ENCODE peak calls at places on chromosome 17, in five cellular contexts. E, V, N, X and C are unnamed samples.

GRCh38 chr17:64741924-64742670 is 80.0 kb upstream of the SMURF2 start:
- DNase-seq in E (peak; percentile 9), V (peak; percentile 79), N (no peak), X (peak; percentile 50), C (peak; percentile 61)

GRCh38 chr17:61368832-61369468 is 30.7 kb upstream of the TBX2 start:
- DNase-seq in E (no peak), V (no peak), N (no peak), X (no peak), C (no peak)

GRCh38 chr17:7380321-7380720 is 568 bp upstream of the TNK1 start:
- DNase-seq in E (peak; percentile 79), V (peak; percentile 83), N (no peak), X (peak; percentile 26), C (peak; percentile 62)

GRCh38 chr17:68019675-68020450 is 15.7 kb upstream of the KPNA2 start:
- DNase-seq in E (peak; percentile 97), V (peak; percentile 97), N (peak; percentile 99), X (peak; percentile 96), C (peak; percentile 96)

GRCh38 chr17:7997186-7997585 is 5.2 kb upstream of the GUCY2D start:
- DNase-seq in E (peak; percentile 76), V (no peak), N (no peak), X (no peak), C (no peak)

GRCh38 chr17:31318298-31319190 is 2.9 kb downstream of the EVI2A start:
- DNase-seq in E (peak; percentile 31), V (peak; percentile 71), N (no peak), X (peak; percentile 66), C (peak; percentile 37)

GRCh38 chr17:68197997-68198930 is 49.6 kb upstream of the AMZ2 start:
- DNase-seq in E (no peak), V (no peak), N (peak; percentile 69), X (no peak), C (no peak)

GRCh38 chr17:4584125-4584834 is at the start of gene SMTNL2:
- DNase-seq in E (no peak), V (peak; percentile 93), N (peak; percentile 83), X (no peak), C (no peak)

GRCh38 chr17:76691379-76692191 is 19.2 kb downstream of the MXRA7 start:
- DNase-seq in E (no peak), V (no peak), N (peak; percentile 49), X (no peak), C (no peak)

GRCh38 chr17:56150631-56151030 is 2.6 kb upstream of the ANKFN1 start:
- DNase-seq in E (no peak), V (no peak), N (no peak), X (no peak), C (no peak)

GRCh38 chr17:49402706-49403105 is 12.0 kb downstream of the PHB1 start:
- DNase-seq in E (no peak), V (no peak), N (peak; percentile 32), X (no peak), C (no peak)

GRCh38 chr17:56173026-56173425 is 19.8 kb downstream of the ANKFN1 start:
- DNase-seq in E (no peak), V (peak; percentile 62), N (no peak), X (no peak), C (no peak)

GRCh38 chr17:19331134-19331533 is 31.4 kb downstream of the B9D1 start:
- DNase-seq in E (no peak), V (no peak), N (no peak), X (no peak), C (no peak)

GRCh38 chr17:41965694-41966375 is 760 bp upstream of the CNP start:
- DNase-seq in E (peak; percentile 95), V (peak; percentile 70), N (no peak), X (no peak), C (peak; percentile 86)

GRCh38 chr17:53118948-53119347 is 703.8 kb upstream of the KIF2B start:
- DNase-seq in E (no peak), V (no peak), N (no peak), X (no peak), C (no peak)

GRCh38 chr17:49966767-49967166 is 2.2 kb upstream of the DLX4 start:
- DNase-seq in E (no peak), V (no peak), N (no peak), X (no peak), C (no peak)

GRCh38 chr17:27463235-27463677 is 7.0 kb downstream of the KSR1 start:
- DNase-seq in E (no peak), V (no peak), N (no peak), X (no peak), C (no peak)

GRCh38 chr17:50290074-50290702 is 15.9 kb downstream of the TMEM92 start:
- DNase-seq in E (peak; percentile 51), V (peak; percentile 83), N (peak; percentile 90), X (peak; percentile 84), C (peak; percentile 85)

GRCh38 chr17:32330142-32330541 is 11.8 kb downstream of the C17orf75 start:
- DNase-seq in E (no peak), V (no peak), N (no peak), X (no peak), C (no peak)

GRCh38 chr17:28843810-28844137 is 1.2 kb upstream of the FAM222B start:
- DNase-seq in E (no peak), V (no peak), N (no peak), X (no peak), C (no peak)

GRCh38 chr17:78818932-78819331 is 21.7 kb downstream of the USP36 start:
- DNase-seq in E (no peak), V (peak; percentile 30), N (no peak), X (no peak), C (no peak)

GRCh38 chr17:49312722-49313121 is 49.3 kb downstream of the ZNF652 start:
- DNase-seq in E (no peak), V (no peak), N (no peak), X (no peak), C (no peak)

GRCh38 chr17:38750312-38751121 is 2.0 kb upstream of the PSMB3 start:
- DNase-seq in E (no peak), V (no peak), N (no peak), X (no peak), C (no peak)

GRCh38 chr17:69511244-69511643 is 96.7 kb downstream of the MAP2K6 start:
- DNase-seq in E (no peak), V (no peak), N (no peak), X (no peak), C (no peak)

DNA sequence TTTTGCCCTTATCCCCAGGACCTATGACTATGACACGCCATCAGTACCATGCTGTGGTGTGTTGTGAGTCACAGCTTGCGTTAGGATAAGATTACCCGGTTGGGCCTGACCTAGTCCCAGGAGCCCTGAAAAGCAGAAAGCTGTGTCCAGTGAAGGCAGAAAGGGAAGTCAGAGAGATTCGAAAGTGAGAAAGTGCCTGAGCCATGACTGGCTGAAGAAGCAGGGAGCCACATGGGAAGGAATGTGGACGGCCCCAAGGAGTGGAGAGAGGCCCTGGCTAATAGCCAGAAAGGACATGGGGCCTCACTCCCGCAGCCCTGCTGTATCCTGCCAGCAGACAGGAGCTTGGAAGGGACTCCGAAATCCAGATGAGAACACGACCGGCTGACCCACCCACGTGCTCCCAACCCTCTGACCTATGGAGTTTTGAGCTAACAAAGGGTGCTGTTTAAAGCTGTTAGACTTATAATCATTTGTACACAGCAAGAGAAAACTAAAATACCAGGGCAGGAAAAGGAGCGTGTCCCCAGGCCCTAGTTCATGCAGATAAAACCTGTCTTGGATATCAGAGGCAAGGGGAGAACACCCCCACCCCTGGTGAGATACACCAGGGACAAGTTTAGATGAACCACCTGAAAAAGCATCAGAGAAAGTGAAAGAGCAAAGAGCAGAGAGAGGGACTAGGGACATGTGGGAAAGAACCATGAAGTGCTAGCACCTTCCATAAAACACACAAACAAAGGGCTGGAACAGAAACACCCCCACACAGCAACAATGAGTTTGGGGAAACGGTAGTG is 115.3 kb downstream of the SLC39A11 start:
- DNase-seq in E (peak; percentile 64), V (peak; percentile 56), N (no peak), X (peak; percentile 21), C (peak; percentile 32)
- H3K4me1 ChIP-seq in E (peaks cover 23% of the 10 kb centered on the region), V (peaks cover 12% of the 10 kb centered on the region), N (no peaks in the 10 kb centered on the region), X (peaks cover 23% of the 10 kb centered on the region), C (peaks cover 14% of the 10 kb centered on the region)

DNA sequence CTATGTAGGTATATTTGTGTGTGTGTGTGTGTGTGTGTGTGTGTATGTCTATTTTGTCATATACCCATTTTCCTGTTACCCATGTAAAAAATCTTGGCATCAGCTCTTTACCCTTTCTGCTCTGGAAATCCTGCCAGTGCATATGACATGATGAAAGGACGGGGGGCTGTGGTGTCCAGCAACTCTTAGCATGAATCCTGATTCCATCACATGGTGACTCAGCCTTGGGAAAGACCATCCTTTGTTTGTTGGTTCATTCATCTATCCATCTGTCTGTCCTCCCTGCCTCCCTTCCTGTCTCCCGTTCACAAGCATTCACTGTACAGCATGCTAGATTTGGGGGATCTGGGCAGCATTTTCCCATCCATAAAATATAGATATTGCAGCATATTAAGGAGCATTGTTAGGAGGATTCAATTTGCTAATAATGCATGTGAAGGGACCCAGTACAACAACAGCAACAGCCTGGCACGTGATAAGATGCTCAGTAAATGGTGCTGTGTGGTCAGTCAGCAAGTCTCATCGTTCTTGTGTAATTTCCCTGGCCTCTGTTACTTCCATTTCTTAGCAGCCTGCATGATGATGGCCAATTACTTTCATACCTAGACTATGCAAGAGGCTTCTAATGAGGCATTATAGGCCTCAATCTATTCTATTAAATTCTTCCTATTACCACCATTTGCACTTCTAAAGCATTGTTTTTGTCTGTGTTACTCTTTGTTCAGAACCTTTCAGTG is 191.0 kb downstream of the PRKCA start:
- DNase-seq in E (no peak), V (no peak), N (no peak), X (no peak), C (no peak)
- H3K27ac ChIP-seq in E (no peak overlapping the region), V (no peak overlapping the region), N (no peak overlapping the region), X (no peak overlapping the region), C (no peak overlapping the region)

GRCh38 chr17:21445091-21445650 is 69.0 kb downstream of the KCNJ12 start:
- DNase-seq in E (no peak), V (no peak), N (no peak), X (no peak), C (no peak)
- H3K4me3 ChIP-seq in E (no peak overlapping the region), V (no peak overlapping the region), N (no peak overlapping the region), X (no peak overlapping the region), C (no peak overlapping the region)

GRCh38 chr17:40453881-40454630 is 10.8 kb downstream of the IGFBP4 start:
- DNase-seq in E (no peak), V (no peak), N (no peak), X (no peak), C (no peak)
- H3K4me1 ChIP-seq in E (peaks cover 35% of the 10 kb centered on the region), V (peaks cover 20% of the 10 kb centered on the region), N (peaks cover 2% of the 10 kb centered on the region), X (peaks cover 94% of the 10 kb centered on the region), C (peaks cover 3% of the 10 kb centered on the region)

GRCh38 chr17:74990581-74991105 is 3.2 kb downstream of the CDR2L start:
- DNase-seq in E (no peak), V (peak; percentile 30), N (no peak), X (no peak), C (no peak)
- H3K27ac ChIP-seq in E (peak overlapping the region; percentile 85), V (no peak overlapping the region), N (no peak overlapping the region), X (no peak overlapping the region), C (peak overlapping the region; percentile 43)

GRCh38 chr17:36937001-36937960 is at the start of gene LHX1:
- DNase-seq in E (no peak), V (peak; percentile 39), N (no peak), X (no peak), C (no peak)
- H3K4me3 ChIP-seq in E (no peak within 1 kb of the TSS), V (peak within 1 kb of the TSS; percentile 43), N (no peak within 1 kb of the TSS), X (no peak within 1 kb of the TSS), C (no peak within 1 kb of the TSS)

DNA sequence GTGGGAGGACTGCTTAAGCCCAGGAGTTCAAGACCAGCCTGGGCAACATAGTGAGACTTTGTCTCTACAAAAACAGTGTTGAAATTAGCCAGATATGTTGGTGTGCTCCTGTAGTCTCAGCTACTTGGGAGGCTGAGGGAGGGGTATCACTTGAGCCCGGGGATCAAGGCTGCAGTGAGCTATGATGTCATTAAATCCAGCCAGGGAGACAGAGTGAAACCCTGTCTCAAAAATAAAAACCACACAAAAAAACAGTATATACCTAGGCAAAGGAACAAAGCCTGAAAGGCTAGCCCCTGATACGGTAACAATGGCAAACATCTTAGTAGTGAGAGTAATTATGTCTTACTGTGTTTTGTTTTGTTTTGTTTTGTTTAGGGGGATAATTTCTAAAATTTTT is 38.0 kb downstream of the TOM1L2 start:
- DNase-seq in E (no peak), V (no peak), N (no peak), X (no peak), C (no peak)
- H3K4me1 ChIP-seq in E (peaks cover 23% of the 10 kb centered on the region), V (peaks cover 62% of the 10 kb centered on the region), N (peaks cover 13% of the 10 kb centered on the region), X (peaks cover 98% of the 10 kb centered on the region), C (peaks cover 19% of the 10 kb centered on the region)